ENCODE peak calls at places on chromosome 16, in nine cellular contexts. Q is testis, L is stomach, U is tibial nerve, P is body of pancreas, F is ovary, O is HCT116, D is sigmoid colon, V is IMR-90. H is an unnamed sample.

GRCh38 chr16:48156790-48157209 is 1.0 kb upstream of the ABCC12 start:
- DNase-seq in Q (peak; percentile 93), L (peak; percentile 90), U (peak; percentile 79), P (peak; percentile 87), F (peak; percentile 68), O (peak; percentile 62), D (peak; percentile 82), V (peak; percentile 85), H (peak; percentile 52)

GRCh38 chr16:35391328-35391727 is 1931.9 kb downstream of the TP53TG3F start:
- DNase-seq in Q (peak; percentile 85), L (no peak), U (no peak), P (peak; percentile 53), F (no peak), O (peak; percentile 6), D (no peak), V (peak; percentile 23), H (no peak)

GRCh38 chr16:19994771-19995170 is 78.9 kb downstream of the GPR139 start:
- DNase-seq in Q (no peak), L (no peak), U (no peak), P (no peak), F (no peak), O (no peak), D (no peak), V (no peak), H (no peak)

GRCh38 chr16:78249056-78249455 is 149.6 kb downstream of the WWOX start:
- DNase-seq in Q (no peak), L (peak; percentile 85), U (no peak), P (peak; percentile 69), F (no peak), O (no peak), D (no peak), V (no peak), H (no peak)

GRCh38 chr16:79476580-79476979 is 124.0 kb downstream of the MAF start:
- DNase-seq in Q (no peak), L (no peak), U (no peak), P (no peak), F (no peak), O (no peak), D (no peak), V (no peak), H (no peak)

GRCh38 chr16:81681311-81681710 is 97.8 kb upstream of the PLCG2 start:
- DNase-seq in Q (no peak), L (no peak), U (no peak), P (no peak), F (no peak), O (no peak), D (no peak), V (no peak), H (no peak)

GRCh38 chr16:9311303-9311954 is 220.0 kb downstream of the HAPSTR1 start:
- DNase-seq in Q (no peak), L (no peak), U (no peak), P (peak; percentile 30), F (no peak), O (no peak), D (no peak), V (no peak), H (no peak)

GRCh38 chr16:80924372-80924978 is 82.2 kb downstream of the CMC2 start:
- DNase-seq in Q (peak; percentile 76), L (peak; percentile 80), U (no peak), P (peak; percentile 39), F (no peak), O (peak; percentile 58), D (no peak), V (peak; percentile 43), H (no peak)

GRCh38 chr16:57537194-57537505 is 779 bp upstream of the CCDC102A start:
- DNase-seq in Q (no peak), L (no peak), U (no peak), P (no peak), F (no peak), O (no peak), D (no peak), V (no peak), H (no peak)

GRCh38 chr16:71569621-71570020 is 7.3 kb downstream of the TAT start:
- DNase-seq in Q (no peak), L (no peak), U (no peak), P (no peak), F (no peak), O (no peak), D (no peak), V (no peak), H (no peak)

GRCh38 chr16:71573387-71574094 is 3.4 kb downstream of the TAT start:
- DNase-seq in Q (no peak), L (no peak), U (no peak), P (no peak), F (no peak), O (no peak), D (no peak), V (no peak), H (no peak)

GRCh38 chr16:71570143-71570542 is 6.7 kb downstream of the TAT start:
- DNase-seq in Q (no peak), L (no peak), U (no peak), P (no peak), F (no peak), O (no peak), D (no peak), V (no peak), H (no peak)

GRCh38 chr16:71574702-71575101 is 2.2 kb downstream of the TAT start:
- DNase-seq in Q (no peak), L (no peak), U (no peak), P (no peak), F (no peak), O (no peak), D (no peak), V (no peak), H (no peak)

DNA sequence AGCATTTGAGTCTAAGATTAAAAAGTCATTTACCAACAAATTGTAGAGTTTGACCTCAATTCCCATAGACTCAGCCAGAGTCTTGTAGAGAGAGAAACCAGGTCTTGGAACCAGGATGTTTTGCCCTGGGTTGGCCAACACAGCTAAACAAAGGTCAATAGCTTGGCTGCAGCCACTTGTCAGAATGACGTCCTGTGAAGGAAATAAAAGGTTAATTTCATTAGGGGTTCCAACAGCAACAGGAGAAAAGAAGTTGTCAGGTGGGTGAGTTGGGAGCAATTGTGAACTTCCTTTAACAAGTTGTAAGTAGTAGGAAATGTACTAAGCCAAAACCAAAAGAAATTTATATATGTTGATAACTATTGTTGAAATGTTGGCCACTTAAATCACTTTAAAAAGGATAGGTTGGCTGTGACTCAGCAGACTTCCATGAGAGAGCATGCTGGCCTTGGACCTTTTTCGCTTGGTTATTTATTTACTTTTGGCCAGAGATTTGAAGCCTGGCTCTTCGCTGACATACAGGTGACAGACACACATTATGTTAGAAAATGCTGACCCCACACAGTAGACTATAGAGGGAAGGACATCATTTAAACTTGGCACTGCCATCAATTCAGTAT is 4.3 kb downstream of the TAT start:
- DNase-seq in Q (no peak), L (no peak), U (no peak), P (peak; percentile 21), F (no peak), O (no peak), D (no peak), V (no peak), H (no peak)
- TF ChIP-seq POLR2A in Q (no peak), L (no peak), U (no peak), P (no peak), F (no peak), O (no peak), D (no peak), V (no peak), H (no peak)

GRCh38 chr16:84720180-84720579 is 20.4 kb downstream of the USP10 start:
- DNase-seq in Q (no peak), L (no peak), U (no peak), P (no peak), F (no peak), O (no peak), D (no peak), V (no peak), H (no peak)
- H3K27ac ChIP-seq in Q (no peak overlapping the region), L (no peak overlapping the region), U (no peak overlapping the region), P (no peak overlapping the region), F (no peak overlapping the region), O (no peak overlapping the region), D (peak overlapping the region; percentile 2), V (peak overlapping the region; percentile 32), H (no peak overlapping the region)

GRCh38 chr16:55508941-55509920 is at the start of gene LPCAT2:
- DNase-seq in Q (peak; percentile 94), L (peak; percentile 91), U (peak; percentile 83), P (peak; percentile 89), F (peak; percentile 92), O (peak; percentile 71), D (peak; percentile 88), V (peak; percentile 84), H (peak; percentile 73)

GRCh38 chr16:55506708-55507107 is 2.2 kb upstream of the LPCAT2 start:
- DNase-seq in Q (no peak), L (no peak), U (no peak), P (no peak), F (no peak), O (no peak), D (no peak), V (no peak), H (no peak)

GRCh38 chr16:55510185-55510805 is 1.4 kb downstream of the LPCAT2 start:
- DNase-seq in Q (no peak), L (no peak), U (no peak), P (no peak), F (no peak), O (no peak), D (no peak), V (no peak), H (no peak)

GRCh38 chr16:55506083-55506482 is 2.8 kb upstream of the LPCAT2 start:
- DNase-seq in Q (no peak), L (no peak), U (no peak), P (no peak), F (no peak), O (no peak), D (no peak), V (no peak), H (no peak)

GRCh38 chr16:55508271-55508921 is 476 bp upstream of the LPCAT2 start:
- DNase-seq in Q (no peak), L (no peak), U (no peak), P (no peak), F (no peak), O (no peak), D (no peak), V (no peak), H (no peak)
- H3K4me3 ChIP-seq in Q (peak overlapping the region; percentile 75), L (peak overlapping the region; percentile 76), U (peak overlapping the region; percentile 84), P (peak overlapping the region; percentile 57), F (peak overlapping the region; percentile 68), O (peak overlapping the region; percentile 84), D (no peak overlapping the region), V (no peak overlapping the region), H (peak overlapping the region; percentile 73)

DNA sequence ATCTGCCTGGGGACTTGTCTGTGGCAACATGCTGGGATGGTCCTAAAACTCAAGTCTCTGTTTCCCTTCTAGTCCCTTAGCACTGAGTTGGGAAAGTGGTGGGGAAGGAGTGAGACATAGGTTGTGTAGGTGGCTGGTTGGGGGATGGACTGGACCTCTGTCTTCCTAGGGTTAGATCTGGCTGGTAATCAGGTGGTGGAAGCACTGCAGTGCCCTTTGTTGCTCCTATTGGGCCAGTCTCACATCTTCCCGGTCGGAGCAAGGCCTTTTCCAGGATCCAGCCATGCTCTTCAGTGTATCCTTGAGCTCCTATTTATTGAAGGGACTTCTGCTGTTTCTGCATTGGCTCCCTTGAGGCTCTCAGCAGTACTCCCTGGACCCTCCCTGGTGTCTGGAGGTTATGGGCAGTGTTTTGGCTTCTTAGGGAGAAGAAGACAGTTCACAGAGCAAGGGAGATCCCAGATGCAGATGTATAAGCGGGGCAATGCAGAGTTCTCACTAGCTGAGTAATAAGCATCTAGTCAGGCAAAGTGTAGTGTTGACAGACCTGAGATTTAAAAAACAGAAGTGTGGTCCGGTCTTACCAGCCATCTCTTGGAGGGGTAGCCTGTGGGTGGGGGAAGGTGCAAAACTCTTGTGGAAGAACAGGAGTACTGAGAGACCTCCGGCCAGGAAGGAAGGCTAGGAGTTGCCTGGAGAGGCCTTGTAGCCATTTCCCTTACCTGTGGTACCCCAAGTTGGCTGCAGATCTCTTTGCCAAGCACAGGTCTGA is 1.3 kb upstream of the NUTF2 start:
- DNase-seq in Q (no peak), L (no peak), U (no peak), P (no peak), F (no peak), O (no peak), D (no peak), V (no peak), H (no peak)
- TF ChIP-seq POLR2A in Q (no peak), L (no peak), U (no peak), P (no peak), F (no peak), O (no peak), D (no peak), V (no peak), H (no peak)